ENCODE peak calls at places on chromosomes 7 and 10, in six cellular contexts. M, J, P, L, E and H are unnamed samples.

GRCh38 chr10:21927601-21928000 is 75.9 kb downstream of the DNAJC1 start:
- DNase-seq in E (peak; percentile 5), P (no peak), M (peak; percentile 63), L (no peak), J (no peak), H (no peak)

GRCh38 chr10:44992732-44993225 is 7.9 kb upstream of the ZNF22 start:
- DNase-seq in M (no peak), L (no peak), J (no peak), E (no peak), P (no peak), H (no peak)

GRCh38 chr10:128296608-128297007 is 170.4 kb upstream of the MKI67 start:
- DNase-seq in J (no peak), L (no peak), E (no peak), P (no peak), M (no peak), H (no peak)

GRCh38 chr10:122294511-122295422 is 23.7 kb downstream of the BTBD16 start:
- DNase-seq in L (no peak), J (no peak), P (no peak), M (no peak), E (no peak), H (no peak)

GRCh38 chr10:62587011-62587410 is 212.8 kb downstream of the ZNF365 start:
- DNase-seq in L (no peak), E (peak; percentile 54), P (no peak), M (peak; percentile 33), J (no peak), H (no peak)

GRCh38 chr7:88885131-88885530 is 89.6 kb upstream of the TEX47 start:
- DNase-seq in M (no peak), J (no peak), E (no peak), L (no peak), P (no peak), H (no peak)

GRCh38 chr10:70773965-70774809 is 11.0 kb downstream of the TBATA start:
- DNase-seq in M (no peak), L (no peak), E (no peak), P (peak; percentile 10), J (no peak), H (no peak)

GRCh38 chr7:112701456-112701855 is 88.7 kb downstream of the TMEM168 start:
- DNase-seq in L (no peak), J (no peak), M (no peak), E (no peak), P (no peak), H (no peak)

GRCh38 chr7:80614911-80615310 is 23.5 kb upstream of the CD36 start:
- DNase-seq in J (no peak), E (peak; percentile 63), P (no peak), M (peak; percentile 69), L (no peak), H (no peak)

GRCh38 chr10:24553051-24553612 is 170.6 kb downstream of the ARHGAP21 start:
- DNase-seq in J (no peak), E (peak; percentile 32), L (no peak), P (no peak), M (no peak), H (no peak)

GRCh38 chr10:17675638-17676037 is 31.7 kb downstream of the STAM start:
- DNase-seq in L (no peak), E (no peak), J (no peak), P (no peak), M (peak; percentile 48), H (no peak)

GRCh38 chr7:2028733-2029132 is 204.0 kb downstream of the MAD1L1 start:
- DNase-seq in M (no peak), E (no peak), L (no peak), P (peak; percentile 15), J (no peak), H (no peak)

GRCh38 chr10:98144985-98145384 is 10.5 kb downstream of the R3HCC1L start:
- DNase-seq in L (no peak), J (no peak), E (no peak), M (no peak), P (no peak), H (no peak)

GRCh38 chr7:3162286-3162685 is 118.6 kb upstream of the CARD11 start:
- DNase-seq in L (no peak), E (peak; percentile 17), M (no peak), P (peak; percentile 57), J (peak; percentile 65), H (peak; percentile 34)

GRCh38 chr7:122433765-122434164 is 129.2 kb upstream of the FEZF1 start:
- DNase-seq in M (no peak), L (no peak), E (no peak), P (no peak), J (no peak), H (no peak)

GRCh38 chr7:155763721-155764431 is 48.4 kb downstream of the SHH start:
- DNase-seq in J (no peak), P (no peak), E (no peak), L (no peak), M (no peak), H (no peak)

GRCh38 chr7:103877565-103877964 is 111.9 kb downstream of the RELN start:
- DNase-seq in M (no peak), P (no peak), L (no peak), J (no peak), E (no peak), H (no peak)

GRCh38 chr7:142384508-142384922 is 126.7 kb upstream of the PRSS58 start:
- DNase-seq in P (no peak), M (peak; percentile 91), L (peak; percentile 28), E (peak; percentile 90), J (no peak), H (no peak)

GRCh38 chr10:131198843-131199242 is 112.7 kb downstream of the TCERG1L start:
- DNase-seq in J (no peak), L (no peak), P (no peak), M (no peak), E (no peak), H (no peak)

GRCh38 chr10:34299105-34299611 is 515.9 kb downstream of the PARD3 start:
- DNase-seq in L (no peak), P (no peak), E (peak; percentile 52), J (no peak), M (peak; percentile 49), H (no peak)

GRCh38 chr7:47947355-47947749 is 914 bp downstream of the PKD1L1 start:
- DNase-seq in M (no peak), L (no peak), P (no peak), J (no peak), E (no peak), H (no peak)
- H4K20me1 ChIP-seq in M (no peaks in the 10 kb centered on the region), L (no peaks in the 10 kb centered on the region), P (no peaks in the 10 kb centered on the region), J (no peaks in the 10 kb centered on the region), E (no peaks in the 10 kb centered on the region), H (no peaks in the 10 kb centered on the region)

DNA sequence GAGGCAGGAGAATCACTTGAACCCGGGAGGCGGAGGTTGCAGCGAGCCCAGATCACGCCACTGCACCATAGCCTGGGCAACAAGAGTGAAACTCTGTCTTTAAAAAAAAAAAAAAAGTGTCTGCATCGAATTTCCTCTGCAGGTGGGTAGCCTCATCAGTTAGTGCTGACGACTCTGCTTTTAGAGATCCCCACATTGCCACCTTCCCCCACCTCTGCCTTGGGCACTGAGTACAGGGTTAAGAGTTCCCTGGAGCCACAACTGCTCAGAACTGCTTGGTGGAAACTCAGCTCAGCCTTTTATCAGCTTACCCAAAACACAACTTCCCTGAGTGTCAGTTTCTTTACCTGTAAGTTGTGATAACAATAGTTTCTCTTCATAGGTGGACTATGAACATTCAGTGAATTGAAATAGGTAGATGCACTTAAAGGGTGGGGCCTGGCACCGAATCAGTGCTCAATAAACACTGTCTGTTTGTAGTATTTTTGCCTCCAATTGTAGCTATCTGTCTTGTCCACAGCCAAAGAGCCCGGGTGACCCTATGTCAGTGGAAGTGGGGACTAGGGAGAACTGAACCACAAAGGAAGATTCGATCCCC is 11.3 kb downstream of the ASB13 start:
- DNase-seq in P (no peak), J (no peak), E (no peak), L (no peak), M (no peak), H (peak; percentile 91)
- H3K9me2 ChIP-seq in P (no peaks in the 10 kb centered on the region), J (no peaks in the 10 kb centered on the region), E (no peaks in the 10 kb centered on the region), L (no peaks in the 10 kb centered on the region), M (no peaks in the 10 kb centered on the region), H (no peaks in the 10 kb centered on the region)

DNA sequence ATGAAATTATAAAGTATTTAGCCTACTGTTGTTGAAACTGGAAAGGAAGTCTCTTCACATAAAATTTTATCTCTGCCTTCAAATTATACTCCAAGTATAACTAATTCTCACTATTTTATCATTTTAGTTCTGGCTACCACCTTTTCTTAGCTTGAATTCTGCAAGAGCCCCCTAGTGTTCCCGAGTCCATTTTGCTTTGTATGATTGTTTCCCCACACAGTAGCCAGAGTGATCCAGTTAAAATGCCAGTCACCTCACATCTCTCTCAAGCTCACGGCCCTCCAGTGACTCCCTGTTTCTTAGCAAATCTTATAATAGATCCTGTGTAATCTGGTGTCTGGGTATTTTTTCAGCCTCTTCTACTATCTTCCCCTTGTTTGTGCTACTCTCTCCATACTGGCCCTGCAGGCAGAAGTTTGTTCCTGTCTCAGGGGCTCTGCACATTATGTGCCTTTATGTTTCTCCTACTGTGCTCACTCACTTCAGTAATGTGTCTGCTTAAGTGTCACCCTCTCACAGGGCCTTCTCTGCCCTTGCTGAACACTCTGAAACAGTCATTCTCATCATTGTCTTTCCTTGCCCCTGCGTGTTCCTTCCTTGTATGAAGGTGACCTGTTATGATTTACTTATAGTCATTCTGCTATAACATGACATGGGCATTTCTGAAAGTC is 8.9 kb downstream of the WAC start:
- DNase-seq in M (peak; percentile 33), E (no peak), L (no peak), J (no peak), P (peak; percentile 12), H (no peak)
- H4K20me1 ChIP-seq in M (peaks cover 12% of the 10 kb centered on the region), E (peaks cover 13% of the 10 kb centered on the region), L (peaks cover 72% of the 10 kb centered on the region), J (peaks cover 64% of the 10 kb centered on the region), P (peaks cover 94% of the 10 kb centered on the region), H (peaks cover 46% of the 10 kb centered on the region)

DNA sequence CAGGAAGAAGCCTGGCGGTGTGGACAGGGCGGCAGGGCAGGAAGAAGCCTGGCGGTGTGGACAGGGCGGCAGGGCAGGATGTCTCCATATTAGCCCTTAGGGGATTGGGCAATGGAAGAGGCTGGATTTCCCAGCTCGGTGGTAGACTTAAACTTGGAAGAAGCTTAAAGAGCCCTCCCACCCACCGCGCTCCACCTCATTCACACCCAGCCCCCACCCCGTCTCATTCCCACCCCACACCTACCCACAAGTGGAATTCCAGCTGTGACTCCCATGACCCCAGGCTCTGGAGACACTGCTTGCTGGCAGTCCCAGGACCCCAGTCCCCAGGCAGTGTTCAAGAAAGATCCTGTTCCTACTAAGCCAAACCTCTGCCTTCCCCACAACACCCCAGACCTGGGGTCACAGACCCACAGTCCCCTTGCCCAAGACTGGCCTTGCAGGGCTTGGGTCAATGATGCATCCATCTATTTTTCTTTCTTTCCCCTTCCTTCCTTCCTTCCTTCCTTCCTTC is 34.0 kb downstream of the SPDYE6 start:
- DNase-seq in P (peak; percentile 35), J (no peak), M (no peak), E (no peak), L (no peak), H (no peak)
- H3K9me2 ChIP-seq in P (no peaks in the 10 kb centered on the region), J (no peaks in the 10 kb centered on the region), M (no peaks in the 10 kb centered on the region), E (no peaks in the 10 kb centered on the region), L (no peaks in the 10 kb centered on the region), H (no peaks in the 10 kb centered on the region)

DNA sequence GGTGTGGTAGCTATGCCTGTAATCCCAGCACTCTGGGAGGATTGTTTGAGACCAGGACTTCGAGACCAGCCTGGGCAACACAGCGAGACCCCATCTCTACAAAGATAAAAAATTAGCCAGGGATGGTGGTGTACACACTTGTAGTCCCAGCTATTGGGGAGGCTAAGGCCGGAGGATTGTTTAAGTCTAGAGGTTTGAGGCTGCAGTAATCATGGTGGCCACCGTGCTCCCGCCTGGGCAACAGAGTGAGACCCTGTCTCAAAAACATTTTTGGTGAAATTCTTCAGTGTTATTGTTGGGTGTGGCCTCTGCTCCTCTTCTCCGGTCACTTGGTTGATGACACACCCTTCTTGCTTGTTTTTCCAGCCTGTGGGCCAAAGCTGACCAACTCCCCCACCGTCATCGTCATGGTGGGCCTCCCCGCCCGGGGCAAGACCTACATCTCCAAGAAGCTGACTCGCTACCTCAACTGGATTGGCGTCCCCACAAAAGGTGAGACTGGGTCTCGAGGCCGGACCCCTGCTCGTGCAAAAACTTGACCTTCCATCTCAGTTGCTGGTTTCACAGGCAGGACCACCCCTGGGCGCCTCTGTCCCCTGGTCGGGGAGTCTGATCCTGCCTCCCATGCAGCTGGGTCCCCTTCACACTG is 10.6 kb downstream of the PFKFB3 start:
- DNase-seq in M (no peak), P (no peak), L (no peak), E (no peak), J (no peak), H (no peak)
- H4K20me1 ChIP-seq in M (no peaks in the 10 kb centered on the region), P (peaks cover 87% of the 10 kb centered on the region), L (peaks cover 10% of the 10 kb centered on the region), E (peaks cover 5% of the 10 kb centered on the region), J (peaks cover 6% of the 10 kb centered on the region), H (peaks cover 15% of the 10 kb centered on the region)